ENCODE peak calls at places on chromosomes 7 and 10, in four cellular contexts. One of them, this sample, is unnamed.

GRCh38 chr10:74930962-74931361 is 104.6 kb downstream of the KAT6B start:
- DNase-seq in SK-N-SH: no peak
- DNase-seq in H1: no peak
- DNase-seq in HepG2: no peak
- DNase-seq in this sample: no peak

GRCh38 chr10:104304927-104305326 is 33.3 kb downstream of the ITPRIP start:
- DNase-seq in SK-N-SH: no peak
- DNase-seq in H1: no peak
- DNase-seq in HepG2: no peak
- DNase-seq in this sample: no peak

GRCh38 chr10:16509996-16510395 is 11.7 kb downstream of the C1QL3 start:
- DNase-seq in SK-N-SH: no peak
- DNase-seq in H1: no peak
- DNase-seq in HepG2: peak
- DNase-seq in this sample: no peak

GRCh38 chr10:13585943-13586342 is 822 bp upstream of the PRPF18 start:
- DNase-seq in SK-N-SH: no peak
- DNase-seq in H1: no peak
- DNase-seq in HepG2: no peak
- DNase-seq in this sample: no peak

GRCh38 chr7:98869374-98870070 is at the start of gene TMEM130:
- DNase-seq in SK-N-SH: peak
- DNase-seq in H1: peak
- DNase-seq in HepG2: no peak
- DNase-seq in this sample: no peak

GRCh38 chr7:38796636-38797501 is 112.1 kb downstream of the VPS41 start:
- DNase-seq in SK-N-SH: peak
- DNase-seq in H1: peak
- DNase-seq in HepG2: peak
- DNase-seq in this sample: peak

GRCh38 chr7:44131173-44132009 is 8.0 kb upstream of the POLD2 start:
- DNase-seq in SK-N-SH: peak
- DNase-seq in H1: no peak
- DNase-seq in HepG2: peak
- DNase-seq in this sample: peak

GRCh38 chr7:44411306-44411705 is 79.2 kb downstream of the NUDCD3 start:
- DNase-seq in SK-N-SH: no peak
- DNase-seq in H1: no peak
- DNase-seq in HepG2: no peak
- DNase-seq in this sample: no peak

GRCh38 chr10:37826806-37827205 is 30.6 kb downstream of the ZNF248 start:
- DNase-seq in SK-N-SH: no peak
- DNase-seq in H1: no peak
- DNase-seq in HepG2: no peak
- DNase-seq in this sample: no peak

GRCh38 chr7:31203551-31203950 is 137.0 kb downstream of the NEUROD6 start:
- DNase-seq in SK-N-SH: no peak
- DNase-seq in H1: no peak
- DNase-seq in HepG2: no peak
- DNase-seq in this sample: no peak

GRCh38 chr7:657565-658119 is 68.9 kb upstream of the DNAAF5 start:
- DNase-seq in SK-N-SH: no peak
- DNase-seq in H1: no peak
- DNase-seq in HepG2: no peak
- DNase-seq in this sample: no peak

GRCh38 chr10:128058746-128059125 is 67.5 kb downstream of the MKI67 start:
- DNase-seq in SK-N-SH: no peak
- DNase-seq in H1: no peak
- DNase-seq in HepG2: no peak
- DNase-seq in this sample: no peak

GRCh38 chr7:104951546-104951945 is 62.5 kb upstream of the KMT2E start:
- DNase-seq in SK-N-SH: no peak
- DNase-seq in H1: no peak
- DNase-seq in HepG2: no peak
- DNase-seq in this sample: no peak

GRCh38 chr10:3287566-3288445 is 115.2 kb upstream of the PITRM1 start:
- DNase-seq in SK-N-SH: no peak
- DNase-seq in H1: no peak
- DNase-seq in HepG2: no peak
- DNase-seq in this sample: peak

GRCh38 chr7:192035-192649 is at the start of gene FAM20C:
- DNase-seq in SK-N-SH: peak
- DNase-seq in H1: no peak
- DNase-seq in HepG2: no peak
- DNase-seq in this sample: peak

GRCh38 chr7:80804581-80804980 is 114.3 kb downstream of the SEMA3C start:
- DNase-seq in SK-N-SH: no peak
- DNase-seq in H1: no peak
- DNase-seq in HepG2: no peak
- DNase-seq in this sample: no peak

GRCh38 chr7:38628630-38629385 is 2.4 kb downstream of the AMPH start:
- DNase-seq in SK-N-SH: no peak
- DNase-seq in H1: no peak
- DNase-seq in HepG2: no peak
- DNase-seq in this sample: no peak

GRCh38 chr7:123975049-123975448 is 50.0 kb downstream of the SPAM1 start:
- DNase-seq in SK-N-SH: no peak
- DNase-seq in H1: no peak
- DNase-seq in HepG2: no peak
- DNase-seq in this sample: no peak

GRCh38 chr10:132708936-132709335 is 77.0 kb downstream of the NKX6-2 start:
- DNase-seq in SK-N-SH: no peak
- DNase-seq in H1: no peak
- DNase-seq in HepG2: no peak
- DNase-seq in this sample: no peak

GRCh38 chr10:80739963-80740715 is 202.4 kb downstream of the SH2D4B start:
- DNase-seq in SK-N-SH: no peak
- DNase-seq in H1: peak
- DNase-seq in HepG2: no peak
- DNase-seq in this sample: no peak

GRCh38 chr10:113987805-113988204 is 55.9 kb upstream of the ADRB1 start:
- DNase-seq in SK-N-SH: no peak
- DNase-seq in H1: no peak
- DNase-seq in HepG2: no peak
- DNase-seq in this sample: no peak

GRCh38 chr7:97733276-97734206 is 1.7 kb downstream of the TAC1 start:
- DNase-seq in SK-N-SH: peak
- DNase-seq in H1: peak
- DNase-seq in HepG2: no peak
- DNase-seq in this sample: no peak

GRCh38 chr10:89625041-89625765 is 19.8 kb downstream of the PANK1 start:
- DNase-seq in SK-N-SH: no peak
- DNase-seq in H1: no peak
- DNase-seq in HepG2: no peak
- DNase-seq in this sample: no peak

GRCh38 chr10:5199398-5199797 is 2.8 kb downstream of the AKR1C4 start:
- DNase-seq in SK-N-SH: no peak
- DNase-seq in H1: no peak
- DNase-seq in HepG2: no peak
- DNase-seq in this sample: peak

GRCh38 chr7:15648461-15648961 is 38.0 kb downstream of the MEOX2 start:
- DNase-seq in SK-N-SH: no peak
- DNase-seq in H1: no peak
- DNase-seq in HepG2: no peak
- DNase-seq in this sample: no peak

GRCh38 chr7:4556868-4557620 is 125.1 kb upstream of the FOXK1 start:
- DNase-seq in SK-N-SH: no peak
- DNase-seq in H1: no peak
- DNase-seq in HepG2: no peak
- DNase-seq in this sample: no peak

GRCh38 chr7:22811746-22812280 is 10.8 kb downstream of the TOMM7 start:
- DNase-seq in SK-N-SH: no peak
- DNase-seq in H1: no peak
- DNase-seq in HepG2: no peak
- DNase-seq in this sample: no peak

GRCh38 chr7:22809902-22810642 is 12.6 kb downstream of the TOMM7 start:
- DNase-seq in SK-N-SH: no peak
- DNase-seq in H1: no peak
- DNase-seq in HepG2: peak
- DNase-seq in this sample: no peak

GRCh38 chr7:22812350-22812749 is 10.3 kb downstream of the TOMM7 start:
- DNase-seq in SK-N-SH: no peak
- DNase-seq in H1: no peak
- DNase-seq in HepG2: no peak
- DNase-seq in this sample: no peak

GRCh38 chr7:22810843-22811242 is 11.8 kb downstream of the TOMM7 start:
- DNase-seq in SK-N-SH: no peak
- DNase-seq in H1: no peak
- DNase-seq in HepG2: no peak
- DNase-seq in this sample: no peak

DNA sequence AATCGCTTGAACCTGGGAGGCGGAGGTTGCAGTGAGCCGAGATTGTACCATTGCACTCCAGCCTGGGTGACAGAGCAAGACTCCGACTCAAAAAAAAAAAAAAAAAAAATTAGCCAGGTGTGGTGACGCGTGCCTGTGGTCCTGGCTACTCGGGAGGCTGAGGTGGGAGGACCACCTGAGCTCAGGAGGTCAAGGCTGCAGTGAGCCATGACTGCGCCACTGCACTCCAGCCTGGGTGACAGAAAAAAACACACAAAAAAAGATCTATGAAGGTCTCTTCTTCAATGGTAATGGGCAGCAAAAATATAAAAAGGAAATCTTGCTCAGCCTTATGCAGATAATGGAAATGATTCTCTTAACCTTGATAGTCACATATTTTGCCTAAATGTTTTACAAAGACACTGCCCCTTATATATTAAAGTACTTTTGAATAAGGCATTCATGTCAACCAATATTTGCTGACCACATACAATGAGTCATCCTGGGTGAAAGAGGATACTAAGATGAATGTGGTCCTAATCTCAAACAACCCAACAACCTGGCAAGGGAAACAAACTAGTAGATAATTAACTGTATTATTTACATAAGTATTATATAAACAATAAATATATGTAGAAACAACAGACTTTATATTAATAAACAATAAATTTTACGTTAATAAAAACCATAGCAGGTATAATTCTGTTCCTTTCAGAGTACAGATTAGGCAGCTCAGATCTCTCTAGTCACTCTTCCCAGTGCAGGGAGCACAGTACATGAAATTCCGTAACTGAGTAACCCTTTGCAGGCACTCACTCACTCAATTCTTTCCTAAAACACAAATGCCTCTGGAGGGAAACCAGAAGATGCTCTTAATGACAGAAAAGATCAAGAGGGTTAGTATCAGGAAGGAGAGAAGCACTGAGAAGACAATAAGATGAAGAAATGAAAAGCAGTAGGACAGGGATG is 8.1 kb downstream of the TOMM7 start:
- DNase-seq in SK-N-SH: no peak
- DNase-seq in H1: no peak
- DNase-seq in HepG2: peak
- DNase-seq in this sample: no peak
- TF ChIP-seq JUND in SK-N-SH: peak
- TF ChIP-seq JUND in H1: no peak
- TF ChIP-seq JUND in HepG2: no peak
- TF ChIP-seq JUND in this sample: no peak

GRCh38 chr10:63537511-63537910 is 16.3 kb downstream of the REEP3 start:
- DNase-seq in SK-N-SH: no peak
- DNase-seq in H1: no peak
- DNase-seq in HepG2: no peak
- DNase-seq in this sample: no peak

GRCh38 chr10:63536678-63537077 is 15.5 kb downstream of the REEP3 start:
- DNase-seq in SK-N-SH: no peak
- DNase-seq in H1: no peak
- DNase-seq in HepG2: no peak
- DNase-seq in this sample: no peak

GRCh38 chr10:63539377-63539776 is 18.2 kb downstream of the REEP3 start:
- DNase-seq in SK-N-SH: no peak
- DNase-seq in H1: no peak
- DNase-seq in HepG2: no peak
- DNase-seq in this sample: no peak

GRCh38 chr10:63542835-63543575 is 21.8 kb downstream of the REEP3 start:
- DNase-seq in SK-N-SH: no peak
- DNase-seq in H1: no peak
- DNase-seq in HepG2: no peak
- DNase-seq in this sample: no peak

DNA sequence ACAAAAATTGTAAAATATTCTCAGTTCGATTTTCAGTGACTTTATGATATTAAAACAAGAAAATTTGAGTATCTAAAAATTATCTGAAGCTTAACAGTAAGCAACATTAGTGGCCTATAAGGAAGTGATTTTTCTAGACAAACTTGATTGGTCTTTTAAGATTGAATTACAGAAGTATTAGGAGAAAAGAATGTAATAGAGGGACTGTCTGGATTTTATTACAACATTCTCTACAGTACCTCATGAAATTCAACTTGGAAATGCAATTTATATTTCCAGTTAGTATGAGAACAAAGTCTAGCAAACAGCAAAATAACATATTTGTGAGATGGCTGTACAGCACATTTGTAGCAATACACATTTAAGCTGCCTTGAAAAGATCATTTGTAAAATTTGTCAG is 18.8 kb downstream of the REEP3 start:
- DNase-seq in SK-N-SH: no peak
- DNase-seq in H1: no peak
- DNase-seq in HepG2: no peak
- DNase-seq in this sample: no peak
- TF ChIP-seq JUND in SK-N-SH: no peak
- TF ChIP-seq JUND in H1: no peak
- TF ChIP-seq JUND in HepG2: no peak
- TF ChIP-seq JUND in this sample: no peak

GRCh38 chr10:24814568-24815313 is 91.1 kb upstream of the ARHGAP21 start:
- DNase-seq in SK-N-SH: no peak
- DNase-seq in H1: no peak
- DNase-seq in HepG2: peak
- DNase-seq in this sample: no peak
- TF ChIP-seq JUND in SK-N-SH: peak
- TF ChIP-seq JUND in H1: no peak
- TF ChIP-seq JUND in HepG2: no peak
- TF ChIP-seq JUND in this sample: no peak

DNA sequence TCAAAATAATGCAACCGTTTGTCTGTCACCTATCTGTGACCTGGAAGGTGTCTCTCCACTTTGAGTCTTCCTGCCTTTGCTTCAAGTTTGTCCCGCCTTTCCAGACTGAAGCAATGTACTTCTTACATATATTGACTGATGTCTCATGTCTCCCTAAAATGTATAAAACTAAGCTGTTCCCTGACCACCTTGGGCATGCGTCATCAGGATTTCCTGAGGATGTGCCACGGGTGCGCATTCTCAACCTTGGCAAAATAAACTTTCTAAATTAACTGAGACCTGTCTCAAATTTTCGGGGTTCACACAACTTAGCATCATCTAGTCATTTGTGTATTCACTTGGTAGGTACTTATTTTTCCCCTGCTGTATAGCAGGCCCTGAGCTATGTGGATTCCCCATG is 65.3 kb upstream of the JCAD start:
- DNase-seq in SK-N-SH: no peak
- DNase-seq in H1: no peak
- DNase-seq in HepG2: no peak
- DNase-seq in this sample: no peak
- TF ChIP-seq JUND in SK-N-SH: no peak
- TF ChIP-seq JUND in H1: no peak
- TF ChIP-seq JUND in HepG2: no peak
- TF ChIP-seq JUND in this sample: no peak